ENCODE peak calls at places on chromosomes 16 and 17, in five cellular contexts. One of them, this sample, is unnamed. For H3K9me3, the result is how much of the 10 kb centered on the place peaks cover.

GRCh38 chr17:43721537-43722268 is 36.9 kb downstream of the SOST start:
- DNase-seq in naive thymus-derived CD4-positive, alpha-beta T cell: no peak
- DNase-seq in A549: peak
- DNase-seq in osteoblast: no peak
- DNase-seq in mammary epithelial cell: no peak
- DNase-seq in this sample: no peak

GRCh38 chr16:86261379-86261778 is 248.9 kb upstream of the FOXF1 start:
- DNase-seq in osteoblast: no peak
- DNase-seq in mammary epithelial cell: peak
- DNase-seq in naive thymus-derived CD4-positive, alpha-beta T cell: no peak
- DNase-seq in A549: peak
- DNase-seq in this sample: no peak

GRCh38 chr16:72073831-72074230 is 10.8 kb downstream of the HPR start:
- DNase-seq in A549: no peak
- DNase-seq in mammary epithelial cell: no peak
- DNase-seq in osteoblast: no peak
- DNase-seq in naive thymus-derived CD4-positive, alpha-beta T cell: no peak
- DNase-seq in this sample: no peak

GRCh38 chr16:3906363-3906762 is 25.9 kb upstream of the CREBBP start:
- DNase-seq in osteoblast: no peak
- DNase-seq in mammary epithelial cell: no peak
- DNase-seq in A549: no peak
- DNase-seq in naive thymus-derived CD4-positive, alpha-beta T cell: no peak
- DNase-seq in this sample: no peak

GRCh38 chr17:60534010-60534555 is 8.0 kb upstream of the APPBP2 start:
- DNase-seq in naive thymus-derived CD4-positive, alpha-beta T cell: no peak
- DNase-seq in mammary epithelial cell: no peak
- DNase-seq in A549: no peak
- DNase-seq in osteoblast: peak
- DNase-seq in this sample: no peak

GRCh38 chr17:49496183-49496865 is 1.2 kb downstream of the NGFR start:
- DNase-seq in naive thymus-derived CD4-positive, alpha-beta T cell: peak
- DNase-seq in mammary epithelial cell: peak
- DNase-seq in osteoblast: peak
- DNase-seq in A549: peak
- DNase-seq in this sample: peak

GRCh38 chr16:27400751-27401620 is 988 bp upstream of the IL21R start:
- DNase-seq in osteoblast: peak
- DNase-seq in A549: no peak
- DNase-seq in mammary epithelial cell: no peak
- DNase-seq in naive thymus-derived CD4-positive, alpha-beta T cell: no peak
- DNase-seq in this sample: no peak

GRCh38 chr17:21157586-21158370 is 31.0 kb downstream of the DHRS7B start:
- DNase-seq in mammary epithelial cell: no peak
- DNase-seq in A549: no peak
- DNase-seq in naive thymus-derived CD4-positive, alpha-beta T cell: no peak
- DNase-seq in osteoblast: no peak
- DNase-seq in this sample: no peak

GRCh38 chr16:5393070-5393469 is 295.5 kb upstream of the EEF2KMT start:
- DNase-seq in A549: no peak
- DNase-seq in mammary epithelial cell: no peak
- DNase-seq in naive thymus-derived CD4-positive, alpha-beta T cell: no peak
- DNase-seq in osteoblast: no peak
- DNase-seq in this sample: no peak

GRCh38 chr17:32111141-32111771 is 31.0 kb upstream of the RHOT1 start:
- DNase-seq in mammary epithelial cell: no peak
- DNase-seq in osteoblast: peak
- DNase-seq in naive thymus-derived CD4-positive, alpha-beta T cell: peak
- DNase-seq in A549: peak
- DNase-seq in this sample: no peak

GRCh38 chr17:45923511-45924268 is 29.3 kb downstream of the MAPT start:
- DNase-seq in osteoblast: peak
- DNase-seq in A549: no peak
- DNase-seq in mammary epithelial cell: no peak
- DNase-seq in naive thymus-derived CD4-positive, alpha-beta T cell: no peak
- DNase-seq in this sample: no peak

GRCh38 chr16:72664122-72664479 is 383.8 kb downstream of the ZFHX3 start:
- DNase-seq in osteoblast: peak
- DNase-seq in A549: no peak
- DNase-seq in mammary epithelial cell: no peak
- DNase-seq in naive thymus-derived CD4-positive, alpha-beta T cell: no peak
- DNase-seq in this sample: no peak

GRCh38 chr17:2212328-2212981 is 91.1 kb downstream of the SMG6 start:
- DNase-seq in A549: no peak
- DNase-seq in osteoblast: peak
- DNase-seq in naive thymus-derived CD4-positive, alpha-beta T cell: no peak
- DNase-seq in mammary epithelial cell: no peak
- DNase-seq in this sample: no peak

GRCh38 chr16:80158766-80159165 is 382.0 kb upstream of the DYNLRB2 start:
- DNase-seq in mammary epithelial cell: peak
- DNase-seq in naive thymus-derived CD4-positive, alpha-beta T cell: no peak
- DNase-seq in A549: peak
- DNase-seq in osteoblast: peak
- DNase-seq in this sample: no peak

GRCh38 chr16:72493681-72494415 is 321.9 kb upstream of the PMFBP1 start:
- DNase-seq in osteoblast: peak
- DNase-seq in naive thymus-derived CD4-positive, alpha-beta T cell: no peak
- DNase-seq in mammary epithelial cell: no peak
- DNase-seq in A549: no peak
- DNase-seq in this sample: no peak

GRCh38 chr16:67396159-67396774 is 3.0 kb upstream of the TPPP3 start:
- DNase-seq in osteoblast: peak
- DNase-seq in mammary epithelial cell: peak
- DNase-seq in naive thymus-derived CD4-positive, alpha-beta T cell: no peak
- DNase-seq in A549: peak
- DNase-seq in this sample: no peak

DNA sequence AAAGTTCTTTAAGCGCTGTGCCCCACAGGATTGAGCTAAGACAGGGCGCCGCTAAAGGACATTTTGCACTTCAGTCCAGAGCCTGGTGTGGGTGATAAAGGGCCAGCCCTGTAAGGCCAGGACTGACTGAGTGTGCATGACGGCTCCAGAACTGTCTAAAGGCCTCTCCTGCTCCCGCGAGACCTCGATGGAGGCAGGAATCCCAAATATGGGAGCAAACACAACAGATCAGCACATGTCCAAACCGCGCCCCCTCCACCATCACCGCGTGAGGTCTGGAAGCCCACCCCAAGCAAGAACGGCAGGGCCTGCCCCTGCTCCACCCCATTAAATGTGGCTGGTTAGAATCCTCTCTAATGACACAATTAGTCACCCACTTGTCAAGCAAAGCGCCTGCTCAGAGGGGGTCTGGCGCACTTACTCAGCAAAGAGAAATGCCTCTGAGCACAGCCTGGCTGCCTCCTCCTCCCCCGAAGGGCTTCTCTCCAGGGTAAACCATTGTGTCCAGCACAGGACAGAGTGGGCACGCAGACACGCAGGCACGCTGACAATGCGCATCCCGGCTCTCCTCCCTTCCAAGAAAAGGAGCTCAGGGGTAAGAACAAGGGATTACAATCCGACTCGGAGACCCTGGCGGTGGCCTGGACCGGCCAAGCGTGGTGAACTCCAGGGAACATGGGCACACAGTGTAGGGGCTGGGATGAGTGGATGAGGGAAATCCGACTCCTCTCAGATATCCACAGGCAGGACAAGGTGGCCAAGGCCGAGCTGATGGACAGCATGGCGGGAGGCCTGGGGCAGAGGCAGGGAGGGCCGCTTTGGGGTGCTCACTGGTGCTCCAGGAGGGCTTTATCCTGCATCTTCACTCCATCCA is 1.5 kb downstream of the MXRA7 start:
- DNase-seq in mammary epithelial cell: peak
- DNase-seq in osteoblast: peak
- DNase-seq in naive thymus-derived CD4-positive, alpha-beta T cell: no peak
- DNase-seq in A549: peak
- DNase-seq in this sample: no peak
- H3K4me3 ChIP-seq in mammary epithelial cell: peak
- H3K4me3 ChIP-seq in osteoblast: peak
- H3K4me3 ChIP-seq in naive thymus-derived CD4-positive, alpha-beta T cell: no peak
- H3K4me3 ChIP-seq in A549: peak
- H3K4me3 ChIP-seq in this sample: no peak

DNA sequence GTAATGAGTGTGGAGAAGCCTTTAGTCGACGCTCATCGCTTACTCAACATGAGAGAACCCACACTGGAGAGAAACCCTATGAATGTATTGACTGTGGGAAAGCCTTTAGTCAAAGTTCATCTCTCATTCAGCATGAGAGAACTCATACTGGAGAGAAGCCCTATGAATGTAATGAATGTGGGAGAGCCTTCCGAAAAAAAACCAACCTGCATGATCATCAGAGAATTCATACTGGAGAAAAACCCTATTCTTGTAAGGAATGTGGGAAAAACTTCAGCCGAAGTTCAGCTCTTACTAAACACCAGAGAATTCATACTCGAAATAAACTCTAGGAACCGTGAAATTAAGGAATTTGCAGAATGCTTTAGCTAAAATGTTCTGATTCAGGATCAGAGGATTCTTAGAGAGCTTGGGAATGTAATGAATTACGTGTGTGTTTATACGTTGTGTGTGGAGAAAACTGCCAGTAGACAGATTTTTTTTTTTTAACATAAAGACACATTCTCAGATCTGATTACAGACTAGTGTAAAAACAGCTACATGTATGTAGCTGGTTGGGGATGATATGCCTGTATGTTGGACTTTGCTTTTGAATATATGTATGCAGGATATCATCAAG is 25.4 kb downstream of the ZFP90 start:
- DNase-seq in mammary epithelial cell: no peak
- DNase-seq in A549: peak
- DNase-seq in naive thymus-derived CD4-positive, alpha-beta T cell: no peak
- DNase-seq in osteoblast: no peak
- DNase-seq in this sample: no peak
- H3K9me3 ChIP-seq in mammary epithelial cell: half or more
- H3K9me3 ChIP-seq in A549: half or more
- H3K9me3 ChIP-seq in naive thymus-derived CD4-positive, alpha-beta T cell: under half
- H3K9me3 ChIP-seq in osteoblast: half or more
- H3K9me3 ChIP-seq in this sample: half or more

GRCh38 chr16:81316176-81316496 is 1.4 kb downstream of the GAN start:
- DNase-seq in A549: no peak
- DNase-seq in mammary epithelial cell: no peak
- DNase-seq in osteoblast: peak
- DNase-seq in naive thymus-derived CD4-positive, alpha-beta T cell: no peak
- DNase-seq in this sample: no peak
- H3K4me3 ChIP-seq in A549: peak
- H3K4me3 ChIP-seq in mammary epithelial cell: peak
- H3K4me3 ChIP-seq in osteoblast: peak
- H3K4me3 ChIP-seq in naive thymus-derived CD4-positive, alpha-beta T cell: peak
- H3K4me3 ChIP-seq in this sample: peak

GRCh38 chr16:20507280-20507679 is 56.0 kb downstream of the ACSM2A start:
- DNase-seq in naive thymus-derived CD4-positive, alpha-beta T cell: no peak
- DNase-seq in osteoblast: no peak
- DNase-seq in A549: no peak
- DNase-seq in mammary epithelial cell: no peak
- DNase-seq in this sample: no peak

GRCh38 chr16:20504418-20504817 is 53.1 kb downstream of the ACSM2A start:
- DNase-seq in A549: no peak
- DNase-seq in naive thymus-derived CD4-positive, alpha-beta T cell: no peak
- DNase-seq in mammary epithelial cell: no peak
- DNase-seq in osteoblast: no peak
- DNase-seq in this sample: no peak

GRCh38 chr16:20515580-20516179 is 60.5 kb downstream of the ACSM2B start:
- DNase-seq in A549: no peak
- DNase-seq in naive thymus-derived CD4-positive, alpha-beta T cell: no peak
- DNase-seq in mammary epithelial cell: no peak
- DNase-seq in osteoblast: peak
- DNase-seq in this sample: no peak

GRCh38 chr16:20510323-20510722 is 59.0 kb downstream of the ACSM2A start:
- DNase-seq in naive thymus-derived CD4-positive, alpha-beta T cell: no peak
- DNase-seq in mammary epithelial cell: no peak
- DNase-seq in osteoblast: no peak
- DNase-seq in A549: no peak
- DNase-seq in this sample: no peak
- H3K9me3 ChIP-seq in naive thymus-derived CD4-positive, alpha-beta T cell: under half
- H3K9me3 ChIP-seq in mammary epithelial cell: under half
- H3K9me3 ChIP-seq in osteoblast: under half
- H3K9me3 ChIP-seq in A549: under half
- H3K9me3 ChIP-seq in this sample: under half